ENCODE peak calls at places on chromosomes 6 and 20, in ten cellular contexts. B is AG09319, N is left ventricle myocardium inferior, Y is NCI-H460, A is NAMALWA, F is mesothelial cell of epicardium, G is uterus, Q is GM10248, S is Caki2, L is prostate gland. H is an unnamed sample.

GRCh38 chr6:12545141-12545540 is 171.4 kb upstream of the PHACTR1 start:
- DNase-seq in B (no peak), N (no peak), Y (no peak), A (no peak), F (no peak), G (no peak), Q (no peak), S (no peak), L (no peak), H (no peak)

GRCh38 chr6:149696904-149697303 is 21.0 kb downstream of the LATS1 start:
- DNase-seq in B (no peak), N (no peak), Y (no peak), A (no peak), F (no peak), G (no peak), Q (no peak), S (no peak), L (no peak), H (no peak)

GRCh38 chr6:40325041-40325440 is 262.1 kb downstream of the LRFN2 start:
- DNase-seq in B (no peak), N (no peak), Y (no peak), A (no peak), F (no peak), G (no peak), Q (no peak), S (no peak), L (no peak), H (no peak)

GRCh38 chr6:137811121-137811911 is 55.7 kb upstream of the TNFAIP3 start:
- DNase-seq in B (peak; percentile 35), N (peak; percentile 33), Y (peak; percentile 86), A (peak; percentile 74), F (no peak), G (peak; percentile 75), Q (peak; percentile 82), S (peak; percentile 81), L (peak; percentile 49), H (peak; percentile 81)

GRCh38 chr20:36154696-36155628 is at the start of gene EPB41L1:
- DNase-seq in B (no peak), N (no peak), Y (no peak), A (no peak), F (peak; percentile 77), G (peak; percentile 44), Q (no peak), S (no peak), L (peak; percentile 27), H (no peak)

GRCh38 chr20:12596863-12597262 is 411.9 kb upstream of the SPTLC3 start:
- DNase-seq in B (no peak), N (no peak), Y (no peak), A (no peak), F (no peak), G (no peak), Q (no peak), S (no peak), L (no peak), H (no peak)

GRCh38 chr20:45163071-45163803 is 11.5 kb upstream of the PI3 start:
- DNase-seq in B (no peak), N (no peak), Y (no peak), A (no peak), F (no peak), G (no peak), Q (no peak), S (no peak), L (no peak), H (no peak)

GRCh38 chr6:46323312-46323965 is 152.7 kb upstream of the ENPP5 start:
- DNase-seq in B (peak; percentile 64), N (no peak), Y (no peak), A (no peak), F (no peak), G (peak; percentile 20), Q (no peak), S (no peak), L (no peak), H (no peak)

GRCh38 chr20:408843-409696 is 971 bp downstream of the RBCK1 start:
- DNase-seq in B (no peak), N (no peak), Y (no peak), A (peak; percentile 50), F (no peak), G (no peak), Q (no peak), S (no peak), L (no peak), H (no peak)

GRCh38 chr20:58439974-58440767 is 51.1 kb downstream of the VAPB start:
- DNase-seq in B (no peak), N (no peak), Y (no peak), A (no peak), F (no peak), G (no peak), Q (no peak), S (peak; percentile 30), L (no peak), H (no peak)

GRCh38 chr6:52995913-52996685 is 1.0 kb upstream of the GSTA4 start:
- DNase-seq in B (no peak), N (peak; percentile 34), Y (peak; percentile 55), A (peak; percentile 86), F (peak; percentile 44), G (peak; percentile 39), Q (no peak), S (peak; percentile 77), L (peak; percentile 45), H (peak; percentile 57)

GRCh38 chr20:62928246-62928939 is 2.1 kb upstream of the DIDO1 start:
- DNase-seq in B (no peak), N (no peak), Y (no peak), A (no peak), F (no peak), G (no peak), Q (no peak), S (no peak), L (no peak), H (peak; percentile 68)

GRCh38 chr6:14799928-14800327 is 445.9 kb upstream of the JARID2 start:
- DNase-seq in B (no peak), N (peak; percentile 71), Y (no peak), A (peak; percentile 91), F (no peak), G (peak; percentile 55), Q (peak; percentile 32), S (peak; percentile 62), L (peak; percentile 16), H (peak; percentile 74)

GRCh38 chr20:41133709-41134361 is 3.5 kb upstream of the PLCG1 start:
- DNase-seq in B (no peak), N (no peak), Y (no peak), A (peak; percentile 60), F (no peak), G (no peak), Q (peak; percentile 87), S (no peak), L (peak; percentile 63), H (no peak)

GRCh38 chr6:35477028-35477427 is 8.8 kb downstream of the RPL10A start:
- DNase-seq in B (no peak), N (no peak), Y (no peak), A (no peak), F (no peak), G (no peak), Q (no peak), S (no peak), L (no peak), H (no peak)

GRCh38 chr20:62839261-62839660 is 22.4 kb downstream of the TCFL5 start:
- DNase-seq in B (no peak), N (no peak), Y (no peak), A (no peak), F (no peak), G (no peak), Q (no peak), S (no peak), L (no peak), H (no peak)

GRCh38 chr20:32972181-32973076 is 31.8 kb downstream of the SUN5 start:
- DNase-seq in B (no peak), N (no peak), Y (no peak), A (peak; percentile 83), F (peak; percentile 35), G (no peak), Q (peak; percentile 83), S (no peak), L (no peak), H (peak; percentile 61)

GRCh38 chr20:11776687-11777086 is 141.0 kb upstream of the BTBD3 start:
- DNase-seq in B (no peak), N (no peak), Y (no peak), A (no peak), F (no peak), G (no peak), Q (no peak), S (no peak), L (no peak), H (no peak)

GRCh38 chr20:58096880-58097813 is 131.3 kb downstream of the ANKRD60 start:
- DNase-seq in B (no peak), N (no peak), Y (no peak), A (no peak), F (peak; percentile 9), G (no peak), Q (no peak), S (no peak), L (no peak), H (no peak)

GRCh38 chr6:15876406-15876805 is 213.6 kb upstream of the DTNBP1 start:
- DNase-seq in B (no peak), N (no peak), Y (no peak), A (no peak), F (no peak), G (no peak), Q (peak; percentile 37), S (no peak), L (no peak), H (no peak)

GRCh38 chr6:106279179-106279578 is 46.4 kb downstream of the ATG5 start:
- DNase-seq in B (no peak), N (no peak), Y (no peak), A (no peak), F (no peak), G (no peak), Q (no peak), S (no peak), L (no peak), H (no peak)

GRCh38 chr20:47361268-47361665 is 4.8 kb upstream of the ZMYND8 start:
- DNase-seq in B (no peak), N (no peak), Y (no peak), A (no peak), F (no peak), G (no peak), Q (no peak), S (no peak), L (no peak), H (no peak)

GRCh38 chr6:36487698-36488097 is 44.9 kb downstream of the KCTD20 start:
- DNase-seq in B (no peak), N (no peak), Y (no peak), A (no peak), F (no peak), G (no peak), Q (no peak), S (no peak), L (no peak), H (no peak)

GRCh38 chr6:19851273-19852089 is 14.3 kb downstream of the ID4 start:
- DNase-seq in B (peak; percentile 46), N (no peak), Y (peak; percentile 53), A (peak; percentile 68), F (no peak), G (peak; percentile 51), Q (peak; percentile 38), S (peak; percentile 84), L (peak; percentile 51), H (no peak)

GRCh38 chr20:18719426-18719825 is 94.2 kb upstream of the SCP2D1 start:
- DNase-seq in B (no peak), N (no peak), Y (no peak), A (no peak), F (no peak), G (no peak), Q (no peak), S (no peak), L (no peak), H (no peak)

GRCh38 chr6:125271486-125272159 is 30.1 kb downstream of the HDDC2 start:
- DNase-seq in B (no peak), N (no peak), Y (no peak), A (no peak), F (no peak), G (no peak), Q (no peak), S (no peak), L (no peak), H (no peak)

GRCh38 chr20:51346686-51347485 is 195.6 kb downstream of the NFATC2 start:
- DNase-seq in B (no peak), N (no peak), Y (no peak), A (peak; percentile 10), F (no peak), G (no peak), Q (no peak), S (no peak), L (no peak), H (no peak)

GRCh38 chr6:36980876-36981619 is 4.9 kb downstream of the MTCH1 start:
- DNase-seq in B (no peak), N (no peak), Y (no peak), A (no peak), F (no peak), G (no peak), Q (no peak), S (no peak), L (no peak), H (no peak)